ENCODE peak calls at places on chromosomes 1 and 21, in ten cellular contexts. One of them, this sample, is unnamed. For H3K4me1, the result is how much of the 10 kb centered on the place peaks cover.

GRCh38 chr21:36419996-36420395 is 34.8 kb downstream of the CHAF1B start:
- DNase-seq in mesendoderm: peak
- DNase-seq in MM.1S: peak
- DNase-seq in mesenchymal stem cell: peak
- DNase-seq in SJCRH30: peak
- DNase-seq in cardiac muscle cell: peak
- DNase-seq in ovary: peak
- DNase-seq in uterus: peak
- DNase-seq in lower lobe of right lung: peak
- DNase-seq in left lung: peak
- DNase-seq in this sample: peak

GRCh38 chr1:53259932-53260331 is 21.6 kb upstream of the MAGOH start:
- DNase-seq in mesendoderm: no peak
- DNase-seq in MM.1S: peak
- DNase-seq in mesenchymal stem cell: no peak
- DNase-seq in SJCRH30: no peak
- DNase-seq in cardiac muscle cell: no peak
- DNase-seq in ovary: no peak
- DNase-seq in uterus: no peak
- DNase-seq in lower lobe of right lung: no peak
- DNase-seq in left lung: no peak
- DNase-seq in this sample: no peak

GRCh38 chr1:67201891-67202290 is 35.6 kb downstream of the IL23R start:
- DNase-seq in mesendoderm: no peak
- DNase-seq in MM.1S: no peak
- DNase-seq in mesenchymal stem cell: no peak
- DNase-seq in SJCRH30: no peak
- DNase-seq in cardiac muscle cell: no peak
- DNase-seq in ovary: no peak
- DNase-seq in uterus: no peak
- DNase-seq in lower lobe of right lung: no peak
- DNase-seq in left lung: no peak
- DNase-seq in this sample: no peak

GRCh38 chr1:228085287-228085926 is 2.9 kb downstream of the ARF1 start:
- DNase-seq in mesendoderm: peak
- DNase-seq in MM.1S: peak
- DNase-seq in mesenchymal stem cell: peak
- DNase-seq in SJCRH30: peak
- DNase-seq in cardiac muscle cell: peak
- DNase-seq in ovary: no peak
- DNase-seq in uterus: no peak
- DNase-seq in lower lobe of right lung: peak
- DNase-seq in left lung: peak
- DNase-seq in this sample: no peak

GRCh38 chr1:248823517-248824001 is 2.2 kb downstream of the SH3BP5L start:
- DNase-seq in mesendoderm: peak
- DNase-seq in MM.1S: no peak
- DNase-seq in mesenchymal stem cell: no peak
- DNase-seq in SJCRH30: no peak
- DNase-seq in cardiac muscle cell: peak
- DNase-seq in ovary: no peak
- DNase-seq in uterus: no peak
- DNase-seq in lower lobe of right lung: no peak
- DNase-seq in left lung: no peak
- DNase-seq in this sample: no peak

GRCh38 chr1:192098001-192098400 is 60.3 kb upstream of the RGS18 start:
- DNase-seq in mesendoderm: no peak
- DNase-seq in MM.1S: no peak
- DNase-seq in mesenchymal stem cell: no peak
- DNase-seq in SJCRH30: no peak
- DNase-seq in cardiac muscle cell: no peak
- DNase-seq in ovary: no peak
- DNase-seq in uterus: no peak
- DNase-seq in lower lobe of right lung: no peak
- DNase-seq in left lung: no peak
- DNase-seq in this sample: no peak

GRCh38 chr1:115084902-115085505 is 4.3 kb downstream of the TSPAN2 start:
- DNase-seq in mesendoderm: no peak
- DNase-seq in MM.1S: no peak
- DNase-seq in mesenchymal stem cell: no peak
- DNase-seq in SJCRH30: no peak
- DNase-seq in cardiac muscle cell: no peak
- DNase-seq in ovary: no peak
- DNase-seq in uterus: peak
- DNase-seq in lower lobe of right lung: no peak
- DNase-seq in left lung: no peak
- DNase-seq in this sample: no peak

GRCh38 chr21:38787461-38788274 is 18.1 kb upstream of the ETS2 start:
- DNase-seq in mesendoderm: peak
- DNase-seq in MM.1S: no peak
- DNase-seq in mesenchymal stem cell: peak
- DNase-seq in SJCRH30: peak
- DNase-seq in cardiac muscle cell: no peak
- DNase-seq in ovary: no peak
- DNase-seq in uterus: no peak
- DNase-seq in lower lobe of right lung: no peak
- DNase-seq in left lung: peak
- DNase-seq in this sample: no peak

GRCh38 chr21:35932232-35932911 is 128.0 kb downstream of the SETD4 start:
- DNase-seq in mesendoderm: no peak
- DNase-seq in MM.1S: peak
- DNase-seq in mesenchymal stem cell: peak
- DNase-seq in SJCRH30: peak
- DNase-seq in cardiac muscle cell: peak
- DNase-seq in ovary: peak
- DNase-seq in uterus: peak
- DNase-seq in lower lobe of right lung: peak
- DNase-seq in left lung: peak
- DNase-seq in this sample: peak

GRCh38 chr1:29784276-29785136 is 548.2 kb downstream of the PTPRU start:
- DNase-seq in mesendoderm: no peak
- DNase-seq in MM.1S: no peak
- DNase-seq in mesenchymal stem cell: no peak
- DNase-seq in SJCRH30: no peak
- DNase-seq in cardiac muscle cell: no peak
- DNase-seq in ovary: no peak
- DNase-seq in uterus: no peak
- DNase-seq in lower lobe of right lung: no peak
- DNase-seq in left lung: no peak
- DNase-seq in this sample: no peak

GRCh38 chr1:51768971-51769601 is 109.4 kb downstream of the NRDC start:
- DNase-seq in mesendoderm: peak
- DNase-seq in MM.1S: peak
- DNase-seq in mesenchymal stem cell: peak
- DNase-seq in SJCRH30: peak
- DNase-seq in cardiac muscle cell: peak
- DNase-seq in ovary: peak
- DNase-seq in uterus: peak
- DNase-seq in lower lobe of right lung: no peak
- DNase-seq in left lung: no peak
- DNase-seq in this sample: no peak

GRCh38 chr1:10324627-10325026 is 74.2 kb upstream of the PGD start:
- DNase-seq in mesendoderm: no peak
- DNase-seq in MM.1S: no peak
- DNase-seq in mesenchymal stem cell: no peak
- DNase-seq in SJCRH30: no peak
- DNase-seq in cardiac muscle cell: no peak
- DNase-seq in ovary: no peak
- DNase-seq in uterus: no peak
- DNase-seq in lower lobe of right lung: no peak
- DNase-seq in left lung: no peak
- DNase-seq in this sample: no peak
- H3K4me1 ChIP-seq in mesendoderm: under half
- H3K4me1 ChIP-seq in MM.1S: under half
- H3K4me1 ChIP-seq in mesenchymal stem cell: under half
- H3K4me1 ChIP-seq in SJCRH30: under half
- H3K4me1 ChIP-seq in cardiac muscle cell: under half
- H3K4me1 ChIP-seq in ovary: under half
- H3K4me1 ChIP-seq in uterus: under half
- H3K4me1 ChIP-seq in lower lobe of right lung: under half
- H3K4me1 ChIP-seq in left lung: under half
- H3K4me1 ChIP-seq in this sample: under half

GRCh38 chr1:224582041-224582440 is 34.1 kb upstream of the CNIH3 start:
- DNase-seq in mesendoderm: no peak
- DNase-seq in MM.1S: no peak
- DNase-seq in mesenchymal stem cell: peak
- DNase-seq in SJCRH30: peak
- DNase-seq in cardiac muscle cell: no peak
- DNase-seq in ovary: no peak
- DNase-seq in uterus: no peak
- DNase-seq in lower lobe of right lung: no peak
- DNase-seq in left lung: no peak
- DNase-seq in this sample: no peak

GRCh38 chr1:224583774-224584173 is 32.3 kb upstream of the CNIH3 start:
- DNase-seq in mesendoderm: no peak
- DNase-seq in MM.1S: no peak
- DNase-seq in mesenchymal stem cell: no peak
- DNase-seq in SJCRH30: no peak
- DNase-seq in cardiac muscle cell: no peak
- DNase-seq in ovary: no peak
- DNase-seq in uterus: no peak
- DNase-seq in lower lobe of right lung: no peak
- DNase-seq in left lung: no peak
- DNase-seq in this sample: no peak

GRCh38 chr1:224579526-224579925 is 36.6 kb upstream of the CNIH3 start:
- DNase-seq in mesendoderm: peak
- DNase-seq in MM.1S: no peak
- DNase-seq in mesenchymal stem cell: peak
- DNase-seq in SJCRH30: peak
- DNase-seq in cardiac muscle cell: no peak
- DNase-seq in ovary: no peak
- DNase-seq in uterus: no peak
- DNase-seq in lower lobe of right lung: no peak
- DNase-seq in left lung: no peak
- DNase-seq in this sample: no peak

GRCh38 chr1:224585051-224585450 is 31.1 kb upstream of the CNIH3 start:
- DNase-seq in mesendoderm: no peak
- DNase-seq in MM.1S: no peak
- DNase-seq in mesenchymal stem cell: no peak
- DNase-seq in SJCRH30: no peak
- DNase-seq in cardiac muscle cell: no peak
- DNase-seq in ovary: no peak
- DNase-seq in uterus: no peak
- DNase-seq in lower lobe of right lung: no peak
- DNase-seq in left lung: no peak
- DNase-seq in this sample: no peak

GRCh38 chr1:224580006-224580405 is 36.1 kb upstream of the CNIH3 start:
- DNase-seq in mesendoderm: no peak
- DNase-seq in MM.1S: no peak
- DNase-seq in mesenchymal stem cell: no peak
- DNase-seq in SJCRH30: no peak
- DNase-seq in cardiac muscle cell: no peak
- DNase-seq in ovary: no peak
- DNase-seq in uterus: no peak
- DNase-seq in lower lobe of right lung: no peak
- DNase-seq in left lung: no peak
- DNase-seq in this sample: no peak
- H3K4me1 ChIP-seq in mesendoderm: under half
- H3K4me1 ChIP-seq in MM.1S: under half
- H3K4me1 ChIP-seq in mesenchymal stem cell: under half
- H3K4me1 ChIP-seq in SJCRH30: under half
- H3K4me1 ChIP-seq in cardiac muscle cell: under half
- H3K4me1 ChIP-seq in ovary: under half
- H3K4me1 ChIP-seq in uterus: under half
- H3K4me1 ChIP-seq in lower lobe of right lung: under half
- H3K4me1 ChIP-seq in left lung: under half
- H3K4me1 ChIP-seq in this sample: under half

GRCh38 chr1:172354291-172354940 is 66.1 kb upstream of the C1orf105 start:
- DNase-seq in mesendoderm: no peak
- DNase-seq in MM.1S: no peak
- DNase-seq in mesenchymal stem cell: no peak
- DNase-seq in SJCRH30: peak
- DNase-seq in cardiac muscle cell: no peak
- DNase-seq in ovary: no peak
- DNase-seq in uterus: no peak
- DNase-seq in lower lobe of right lung: no peak
- DNase-seq in left lung: no peak
- DNase-seq in this sample: no peak

GRCh38 chr1:172351761-172352161 is 68.7 kb upstream of the C1orf105 start:
- DNase-seq in mesendoderm: no peak
- DNase-seq in MM.1S: no peak
- DNase-seq in mesenchymal stem cell: peak
- DNase-seq in SJCRH30: peak
- DNase-seq in cardiac muscle cell: peak
- DNase-seq in ovary: no peak
- DNase-seq in uterus: no peak
- DNase-seq in lower lobe of right lung: no peak
- DNase-seq in left lung: no peak
- DNase-seq in this sample: no peak

GRCh38 chr1:172351347-172351746 is 69.1 kb upstream of the C1orf105 start:
- DNase-seq in mesendoderm: no peak
- DNase-seq in MM.1S: no peak
- DNase-seq in mesenchymal stem cell: peak
- DNase-seq in SJCRH30: peak
- DNase-seq in cardiac muscle cell: peak
- DNase-seq in ovary: no peak
- DNase-seq in uterus: no peak
- DNase-seq in lower lobe of right lung: no peak
- DNase-seq in left lung: no peak
- DNase-seq in this sample: no peak

GRCh38 chr1:172350781-172351180 is 69.7 kb upstream of the C1orf105 start:
- DNase-seq in mesendoderm: no peak
- DNase-seq in MM.1S: no peak
- DNase-seq in mesenchymal stem cell: peak
- DNase-seq in SJCRH30: peak
- DNase-seq in cardiac muscle cell: no peak
- DNase-seq in ovary: no peak
- DNase-seq in uterus: no peak
- DNase-seq in lower lobe of right lung: no peak
- DNase-seq in left lung: no peak
- DNase-seq in this sample: no peak

GRCh38 chr1:172352435-172352834 is 68.0 kb upstream of the C1orf105 start:
- DNase-seq in mesendoderm: no peak
- DNase-seq in MM.1S: no peak
- DNase-seq in mesenchymal stem cell: peak
- DNase-seq in SJCRH30: no peak
- DNase-seq in cardiac muscle cell: no peak
- DNase-seq in ovary: no peak
- DNase-seq in uterus: no peak
- DNase-seq in lower lobe of right lung: no peak
- DNase-seq in left lung: no peak
- DNase-seq in this sample: no peak
- H3K4me1 ChIP-seq in mesendoderm: under half
- H3K4me1 ChIP-seq in MM.1S: under half
- H3K4me1 ChIP-seq in mesenchymal stem cell: under half
- H3K4me1 ChIP-seq in SJCRH30: half or more
- H3K4me1 ChIP-seq in cardiac muscle cell: under half
- H3K4me1 ChIP-seq in ovary: under half
- H3K4me1 ChIP-seq in uterus: under half
- H3K4me1 ChIP-seq in lower lobe of right lung: under half
- H3K4me1 ChIP-seq in left lung: under half
- H3K4me1 ChIP-seq in this sample: under half

GRCh38 chr21:42121792-42122191 is 50.7 kb downstream of the UMODL1 start:
- DNase-seq in mesendoderm: no peak
- DNase-seq in MM.1S: no peak
- DNase-seq in mesenchymal stem cell: no peak
- DNase-seq in SJCRH30: no peak
- DNase-seq in cardiac muscle cell: no peak
- DNase-seq in ovary: no peak
- DNase-seq in uterus: no peak
- DNase-seq in lower lobe of right lung: no peak
- DNase-seq in left lung: no peak
- DNase-seq in this sample: no peak
- H3K4me1 ChIP-seq in mesendoderm: under half
- H3K4me1 ChIP-seq in MM.1S: under half
- H3K4me1 ChIP-seq in mesenchymal stem cell: under half
- H3K4me1 ChIP-seq in SJCRH30: under half
- H3K4me1 ChIP-seq in cardiac muscle cell: under half
- H3K4me1 ChIP-seq in ovary: under half
- H3K4me1 ChIP-seq in uterus: under half
- H3K4me1 ChIP-seq in lower lobe of right lung: under half
- H3K4me1 ChIP-seq in left lung: half or more
- H3K4me1 ChIP-seq in this sample: under half